ENCODE peak calls at places on chromosomes 4 and X, in six cellular contexts. B is CD4-positive, alpha-beta memory T cell; D is stomach; A is endothelial cell of umbilical vein; Y is substantia nigra; Q is effector memory CD4-positive, alpha-beta T cell. V is an unnamed sample.

GRCh38 chr4:137981277-137981676 is 260.9 kb downstream of the SLC7A11 start:
- DNase-seq in Q (no peak), Y (no peak), B (no peak), A (no peak), D (no peak), V (no peak)

GRCh38 chr4:167233523-167234387 is 539 bp downstream of the SPOCK3 start:
- DNase-seq in Y (peak; percentile 64), A (peak; percentile 23), Q (no peak), D (no peak), B (no peak), V (no peak)

GRCh38 chr4:142497606-142498005 is 348.5 kb downstream of the INPP4B start:
- DNase-seq in D (no peak), B (no peak), Q (no peak), A (no peak), Y (no peak), V (no peak)

GRCh38 chrX:126770179-126770578 is 49.4 kb upstream of the PRR32 start:
- DNase-seq in B (no peak), A (peak; percentile 15), Q (no peak), D (no peak), Y (no peak), V (no peak)

GRCh38 chr4:108646706-108647105 is 3.7 kb upstream of the OSTC start:
- DNase-seq in Q (no peak), Y (no peak), D (no peak), B (no peak), A (no peak), V (no peak)

GRCh38 chr4:152045781-152046571 is 285.2 kb upstream of the GATB start:
- DNase-seq in Y (no peak), B (peak; percentile 4), D (peak; percentile 50), Q (no peak), A (peak; percentile 21), V (no peak)

GRCh38 chr4:13523591-13524503 is 20.5 kb downstream of the NKX3-2 start:
- DNase-seq in A (no peak), Q (no peak), D (no peak), B (no peak), Y (no peak), V (no peak)

GRCh38 chr4:104591505-104591904 is 96.8 kb upstream of the CXXC4 start:
- DNase-seq in B (no peak), D (no peak), Y (no peak), Q (no peak), A (no peak), V (no peak)

GRCh38 chrX:30906726-30907125 is 17.7 kb upstream of the TAB3 start:
- DNase-seq in D (no peak), Q (no peak), Y (no peak), A (no peak), B (no peak), V (no peak)

GRCh38 chr4:2859514-2859913 is 15.9 kb downstream of the ADD1 start:
- DNase-seq in B (no peak), D (no peak), Q (no peak), A (peak; percentile 45), Y (no peak), V (no peak)

GRCh38 chr4:67658302-67658701 is 42.7 kb downstream of the UBA6 start:
- DNase-seq in Y (no peak), D (no peak), Q (no peak), A (no peak), B (no peak), V (no peak)

GRCh38 chrX:153830632-153831434 is 489 bp upstream of the PDZD4 start:
- DNase-seq in Y (no peak), A (no peak), Q (no peak), B (no peak), D (no peak), V (no peak)

GRCh38 chr4:122503214-122503613 is 46.7 kb upstream of the IL2 start:
- DNase-seq in B (peak; percentile 59), D (no peak), A (peak; percentile 37), Q (no peak), Y (no peak), V (no peak)

GRCh38 chrX:16140448-16140847 is 17.1 kb downstream of the GRPR start:
- DNase-seq in D (no peak), B (no peak), Q (no peak), A (no peak), Y (no peak), V (no peak)

GRCh38 chr4:33577798-33578197 is 2666.5 kb downstream of the ARAP2 start:
- DNase-seq in A (no peak), B (no peak), D (no peak), Y (no peak), Q (no peak), V (no peak)

GRCh38 chrX:154010330-154011087 is 9.2 kb downstream of the IRAK1 start:
- DNase-seq in Y (no peak), A (no peak), Q (no peak), B (no peak), D (no peak), V (no peak)

GRCh38 chrX:30943984-30944383 is 54.9 kb upstream of the TAB3 start:
- DNase-seq in Q (no peak), Y (no peak), B (no peak), D (no peak), A (peak; percentile 57), V (no peak)

GRCh38 chrX:126237524-126237923 is 71.4 kb upstream of the DCAF12L2 start:
- DNase-seq in A (no peak), Q (no peak), Y (no peak), D (no peak), B (no peak), V (no peak)

GRCh38 chrX:115898382-115899001 is 272.1 kb upstream of the AGTR2 start:
- DNase-seq in B (peak; percentile 78), D (peak; percentile 92), A (no peak), Y (peak; percentile 55), Q (no peak), V (no peak)

GRCh38 chr4:173284463-173284862 is 49.7 kb downstream of the HMGB2 start:
- DNase-seq in A (no peak), B (no peak), D (no peak), Q (no peak), Y (no peak), V (no peak)

GRCh38 chrX:112368371-112368770 is 285.8 kb upstream of the TRPC5 start:
- DNase-seq in Y (peak; percentile 0), A (no peak), B (no peak), D (no peak), Q (no peak), V (no peak)

GRCh38 chr4:174394915-174395314 is 111.2 kb downstream of the CEP44 start:
- DNase-seq in Q (no peak), D (no peak), A (no peak), Y (no peak), B (no peak), V (peak; percentile 64)

GRCh38 chr4:165682621-165683020 is 190.4 kb upstream of the TLL1 start:
- DNase-seq in B (no peak), Y (no peak), D (no peak), A (no peak), Q (no peak), V (no peak)

GRCh38 chr4:40546972-40547371 is 82.7 kb downstream of the RBM47 start:
- DNase-seq in Q (no peak), Y (no peak), A (no peak), B (no peak), D (no peak), V (no peak)

GRCh38 chr4:158181906-158182305 is 9.1 kb upstream of the GASK1B start:
- DNase-seq in Y (no peak), Q (no peak), D (no peak), A (no peak), B (no peak), V (no peak)

GRCh38 chr4:119493419-119493818 is 135.2 kb downstream of the PDE5A start:
- DNase-seq in Q (no peak), D (no peak), A (no peak), Y (no peak), B (no peak), V (no peak)

GRCh38 chr4:69093681-69094080 is 2.6 kb upstream of the UGT2B7 start:
- DNase-seq in Y (no peak), B (no peak), D (no peak), A (no peak), Q (no peak), V (no peak)

GRCh38 chr4:69096111-69096656 is at the start of gene UGT2B7:
- DNase-seq in Y (no peak), B (no peak), D (no peak), Q (no peak), A (peak; percentile 37), V (peak; percentile 60)

GRCh38 chr4:69092980-69093568 is 3.2 kb upstream of the UGT2B7 start:
- DNase-seq in B (no peak), A (no peak), Y (no peak), D (no peak), Q (no peak), V (no peak)

GRCh38 chr4:69096810-69097209 is 536 bp downstream of the UGT2B7 start:
- DNase-seq in A (no peak), Y (no peak), B (no peak), Q (no peak), D (no peak), V (no peak)

DNA sequence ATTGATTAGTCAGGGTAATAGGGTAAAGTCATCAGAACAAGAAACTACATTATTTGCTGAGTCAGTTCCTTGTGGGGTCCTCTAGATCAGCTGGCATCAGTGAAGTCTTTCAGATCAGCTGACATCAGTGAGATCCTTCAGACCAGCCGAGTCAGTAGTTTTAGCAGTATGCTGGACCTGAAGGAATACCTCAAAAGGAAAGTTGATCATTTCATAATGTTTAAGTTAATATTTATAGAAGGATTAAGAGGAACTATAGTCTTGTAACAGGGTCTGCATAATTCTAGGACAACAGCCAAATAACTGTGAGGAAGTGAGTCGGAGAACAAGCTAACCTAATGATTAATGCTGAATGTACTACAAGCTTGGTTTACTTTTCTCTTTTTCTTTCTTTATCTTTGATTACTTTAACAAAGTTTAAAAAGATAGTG is 958 bp upstream of the UGT2B7 start:
- DNase-seq in B (no peak), D (no peak), Q (no peak), Y (no peak), A (peak; percentile 90), V (peak; percentile 74)
- H3K27ac ChIP-seq in B (no peak overlapping the region), D (no peak overlapping the region), Q (no peak overlapping the region), Y (no peak overlapping the region), A (peak overlapping the region; percentile 41), V (peak overlapping the region; percentile 78)

GRCh38 chr4:97106161-97106560 is 1037.1 kb downstream of the STPG2 start:
- DNase-seq in Y (no peak), Q (no peak), D (no peak), A (no peak), B (no peak), V (no peak)
- H3K27ac ChIP-seq in Y (no peak overlapping the region), Q (no peak overlapping the region), D (no peak overlapping the region), A (no peak overlapping the region), B (no peak overlapping the region), V (no peak overlapping the region)

DNA sequence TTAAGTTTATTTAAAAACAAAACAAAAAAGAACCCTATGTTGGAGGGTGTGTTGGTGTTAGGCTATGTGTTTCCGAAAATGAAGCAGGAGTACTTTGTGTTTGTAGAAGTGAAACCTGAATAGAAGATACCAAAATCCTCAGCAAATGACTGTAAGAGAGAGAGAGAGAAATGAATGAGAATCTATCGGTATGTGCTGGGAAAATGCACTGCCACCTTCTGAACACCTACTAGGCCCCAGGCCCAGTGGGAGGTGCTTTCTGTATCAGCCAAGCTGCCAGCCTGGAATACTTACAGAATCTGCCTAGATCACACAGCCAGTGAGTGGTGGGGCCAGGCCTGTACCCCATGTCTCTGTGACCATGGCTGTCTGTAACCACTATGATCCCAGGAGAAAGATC is 14.9 kb upstream of the PIM2 start:
- DNase-seq in B (no peak), Q (no peak), D (no peak), Y (no peak), A (no peak), V (no peak)
- H3K27ac ChIP-seq in B (peak overlapping the region; percentile 68), Q (peak overlapping the region; percentile 74), D (no peak overlapping the region), Y (no peak overlapping the region), A (no peak overlapping the region), V (no peak overlapping the region)

GRCh38 chr4:110770353-110770752 is 147.5 kb upstream of the PITX2 start:
- DNase-seq in A (no peak), Y (no peak), D (no peak), Q (no peak), B (no peak), V (no peak)

GRCh38 chr4:110769578-110769977 is 146.7 kb upstream of the PITX2 start:
- DNase-seq in Q (no peak), D (no peak), A (no peak), Y (no peak), B (no peak), V (no peak)
- H3K27ac ChIP-seq in Q (no peak overlapping the region), D (no peak overlapping the region), A (no peak overlapping the region), Y (no peak overlapping the region), B (no peak overlapping the region), V (no peak overlapping the region)